ENCODE peak calls at places on chromosomes 11 and 22, in six cellular contexts. N is fibroblast of lung; B is PC-9; E is CD8-positive, alpha-beta T cell; U is cardiac muscle cell; A is fibroblast of mammary gland. C is an unnamed sample.

GRCh38 chr11:37916331-37916730 is 1318.3 kb upstream of the RAG2 start:
- DNase-seq in N (peak), B (no peak), E (no peak), U (no peak), A (no peak), C (no peak)

GRCh38 chr11:68657021-68657780 is 27.1 kb upstream of the GAL start:
- DNase-seq in N (no peak), B (no peak), E (no peak), U (no peak), A (no peak), C (no peak)

GRCh38 chr11:1733009-1733715 is 17.2 kb downstream of the IFITM10 start:
- DNase-seq in N (no peak), B (no peak), E (no peak), U (no peak), A (no peak), C (no peak)

GRCh38 chr11:48122656-48123055 is 94.0 kb upstream of the OR4B1 start:
- DNase-seq in N (no peak), B (no peak), E (no peak), U (no peak), A (no peak), C (no peak)

GRCh38 chr11:782264-783174 is 5.2 kb upstream of the GATD1 start:
- DNase-seq in N (no peak), B (no peak), E (no peak), U (no peak), A (no peak), C (no peak)

GRCh38 chr22:37563153-37564081 is 3.1 kb downstream of the CDC42EP1 start:
- DNase-seq in N (peak), B (peak), E (no peak), U (peak), A (peak), C (no peak)

GRCh38 chr11:121318848-121319834 is 26.6 kb downstream of the SC5D start:
- DNase-seq in N (peak), B (peak), E (no peak), U (peak), A (peak), C (peak)

GRCh38 chr22:30969532-30970355 is 679 bp downstream of the TUG1 start:
- DNase-seq in N (peak), B (peak), E (peak), U (peak), A (peak), C (peak)

GRCh38 chr11:27754035-27755017 is 54.1 kb upstream of the BDNF start:
- DNase-seq in N (peak), B (no peak), E (no peak), U (peak), A (peak), C (no peak)

GRCh38 chr22:36165161-36165560 is 4.6 kb upstream of the APOL3 start:
- DNase-seq in N (no peak), B (no peak), E (no peak), U (no peak), A (no peak), C (no peak)

GRCh38 chr11:83862691-83863090 is 576.5 kb upstream of the CCDC90B start:
- DNase-seq in N (peak), B (no peak), E (no peak), U (peak), A (no peak), C (no peak)

GRCh38 chr11:132549001-132549400 is 983.3 kb downstream of the OPCML start:
- DNase-seq in N (peak), B (no peak), E (no peak), U (peak), A (no peak), C (no peak)

GRCh38 chr11:33375688-33376311 is 118.6 kb downstream of the HIPK3 start:
- DNase-seq in N (peak), B (peak), E (no peak), U (peak), A (peak), C (no peak)

GRCh38 chr22:23565942-23566715 is 14.0 kb downstream of the IGLL1 start:
- DNase-seq in N (no peak), B (no peak), E (no peak), U (peak), A (no peak), C (no peak)

GRCh38 chr22:27699676-27700075 is 101.9 kb downstream of the MN1 start:
- DNase-seq in N (no peak), B (no peak), E (no peak), U (no peak), A (no peak), C (no peak)

GRCh38 chr11:79244175-79244804 is 196.5 kb downstream of the TENM4 start:
- DNase-seq in N (peak), B (no peak), E (no peak), U (peak), A (peak), C (no peak)

GRCh38 chr22:41383085-41383484 is 1.3 kb downstream of the TEF start:
- DNase-seq in N (no peak), B (no peak), E (no peak), U (no peak), A (no peak), C (no peak)

GRCh38 chr22:41345807-41346335 is 35.9 kb upstream of the TEF start:
- DNase-seq in N (no peak), B (no peak), E (no peak), U (no peak), A (no peak), C (no peak)

GRCh38 chr22:49079027-49079725 is 748.5 kb downstream of the BRD1 start:
- DNase-seq in N (no peak), B (no peak), E (no peak), U (no peak), A (no peak), C (no peak)

GRCh38 chr11:31761636-31762035 is 49.5 kb downstream of the PAX6 start:
- DNase-seq in N (no peak), B (no peak), E (no peak), U (no peak), A (no peak), C (no peak)

GRCh38 chr11:32297629-32298028 is 137.7 kb downstream of the WT1 start:
- DNase-seq in N (peak), B (no peak), E (no peak), U (peak), A (peak), C (no peak)

GRCh38 chr22:29030618-29031235 is 30.9 kb downstream of the C22orf31 start:
- DNase-seq in N (peak), B (peak), E (no peak), U (peak), A (peak), C (peak)

GRCh38 chr11:16867097-16867496 is 128.7 kb downstream of the C11orf58 start:
- DNase-seq in N (no peak), B (no peak), E (no peak), U (no peak), A (no peak), C (no peak)

GRCh38 chr22:37485714-37486223 is 415 bp downstream of the MFNG start:
- DNase-seq in N (no peak), B (no peak), E (peak), U (no peak), A (no peak), C (no peak)

GRCh38 chr11:132987936-132988335 is 544.4 kb downstream of the OPCML start:
- DNase-seq in N (peak), B (no peak), E (no peak), U (peak), A (no peak), C (no peak)

GRCh38 chr11:121023848-121024751 is at the start of gene TBCEL:
- DNase-seq in N (peak), B (peak), E (peak), U (peak), A (peak), C (peak)

GRCh38 chr11:11972148-11972547 is 36.3 kb downstream of the DKK3 start:
- DNase-seq in N (no peak), B (no peak), E (no peak), U (no peak), A (no peak), C (no peak)

GRCh38 chr11:43925932-43926505 is 16.4 kb upstream of the C11orf96 start:
- DNase-seq in N (no peak), B (no peak), E (no peak), U (no peak), A (no peak), C (no peak)

GRCh38 chr22:23156286-23156685 is 11.0 kb downstream of the RAB36 start:
- DNase-seq in N (no peak), B (no peak), E (no peak), U (no peak), A (no peak), C (no peak)

GRCh38 chr22:37639070-37639760 is at the start of gene SH3BP1:
- DNase-seq in N (peak), B (peak), E (peak), U (peak), A (no peak), C (no peak)

GRCh38 chr22:45284705-45285305 is at the start of gene UPK3A:
- DNase-seq in N (no peak), B (peak), E (peak), U (peak), A (no peak), C (peak)
- H3K4me3 ChIP-seq in N (peak), B (peak), E (peak), U (peak), A (no peak), C (peak)

GRCh38 chr11:4202749-4203148 is 108.2 kb downstream of the RRM1 start:
- DNase-seq in N (no peak), B (no peak), E (no peak), U (no peak), A (no peak), C (no peak)

DNA sequence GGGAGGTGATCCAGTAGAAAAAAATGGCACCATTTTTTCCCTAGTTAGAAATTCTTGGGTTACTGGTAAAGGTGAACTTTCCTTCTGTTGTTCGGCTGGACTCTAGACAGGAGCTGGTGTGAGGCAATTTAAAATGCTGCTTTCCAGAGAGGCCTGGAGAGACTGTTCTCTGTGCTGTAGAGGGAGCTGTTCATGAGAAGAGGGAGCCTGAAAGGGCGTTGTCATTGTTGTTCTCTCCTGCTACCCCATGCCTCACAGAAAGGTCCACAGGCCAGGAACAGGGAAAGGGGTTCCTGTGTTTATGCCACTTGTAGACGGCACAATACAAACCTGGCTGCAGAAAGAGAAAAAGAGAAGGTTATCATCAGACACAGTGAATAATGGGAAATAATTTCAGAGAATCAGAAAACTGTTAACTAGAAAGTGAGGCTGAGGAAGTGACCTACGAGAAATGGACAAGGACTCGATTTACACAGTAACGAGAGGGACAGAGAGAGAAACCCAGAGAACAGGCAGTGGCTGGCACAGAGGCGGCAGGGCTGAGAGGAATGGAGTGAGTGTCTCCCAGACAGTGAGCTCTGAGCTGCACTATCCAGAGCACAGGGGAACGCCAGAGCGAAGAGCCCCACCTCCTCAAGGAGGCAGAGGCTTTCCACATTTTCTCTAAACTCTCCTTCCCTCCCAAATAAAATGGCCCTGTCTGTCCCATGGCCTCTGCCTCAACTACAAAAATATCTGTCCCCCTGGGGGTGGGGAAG is 109.2 kb downstream of the RRM1 start:
- DNase-seq in N (no peak), B (no peak), E (no peak), U (no peak), A (no peak), C (no peak)
- TF ChIP-seq CTCF in N (no peak), B (no peak), E (no peak), U (no peak), A (no peak), C (peak)

GRCh38 chr11:13009476-13009920 is 382 bp downstream of the RASSF10 start:
- DNase-seq in N (peak), B (no peak), E (no peak), U (no peak), A (no peak), C (no peak)

GRCh38 chr11:13009921-13010736 is 1.0 kb downstream of the RASSF10 start:
- DNase-seq in N (peak), B (peak), E (no peak), U (peak), A (peak), C (no peak)

GRCh38 chr11:13007702-13008435 is 1.2 kb upstream of the RASSF10 start:
- DNase-seq in N (peak), B (no peak), E (no peak), U (no peak), A (no peak), C (no peak)

GRCh38 chr11:13007182-13007581 is 1.9 kb upstream of the RASSF10 start:
- DNase-seq in N (no peak), B (no peak), E (no peak), U (no peak), A (no peak), C (no peak)

GRCh38 chr11:13008625-13009475 is at the start of gene RASSF10:
- DNase-seq in N (peak), B (peak), E (no peak), U (peak), A (no peak), C (no peak)
- H3K4me3 ChIP-seq in N (no peak), B (peak), E (no peak), U (peak), A (no peak), C (no peak)

GRCh38 chr11:125225401-125225800 is 60.9 kb downstream of the PKNOX2 start:
- DNase-seq in N (no peak), B (no peak), E (no peak), U (no peak), A (no peak), C (no peak)

GRCh38 chr11:125226701-125227100 is 62.1 kb downstream of the PKNOX2 start:
- DNase-seq in N (no peak), B (no peak), E (no peak), U (no peak), A (no peak), C (no peak)

GRCh38 chr11:125223901-125224331 is 59.4 kb downstream of the PKNOX2 start:
- DNase-seq in N (no peak), B (no peak), E (no peak), U (no peak), A (no peak), C (no peak)

GRCh38 chr11:125222494-125222893 is 57.9 kb downstream of the PKNOX2 start:
- DNase-seq in N (no peak), B (no peak), E (no peak), U (no peak), A (no peak), C (no peak)

GRCh38 chr11:125224391-125225015 is 60.0 kb downstream of the PKNOX2 start:
- DNase-seq in N (peak), B (no peak), E (no peak), U (peak), A (peak), C (no peak)
- TF ChIP-seq CTCF in N (peak), B (no peak), E (no peak), U (peak), A (peak), C (peak)

DNA sequence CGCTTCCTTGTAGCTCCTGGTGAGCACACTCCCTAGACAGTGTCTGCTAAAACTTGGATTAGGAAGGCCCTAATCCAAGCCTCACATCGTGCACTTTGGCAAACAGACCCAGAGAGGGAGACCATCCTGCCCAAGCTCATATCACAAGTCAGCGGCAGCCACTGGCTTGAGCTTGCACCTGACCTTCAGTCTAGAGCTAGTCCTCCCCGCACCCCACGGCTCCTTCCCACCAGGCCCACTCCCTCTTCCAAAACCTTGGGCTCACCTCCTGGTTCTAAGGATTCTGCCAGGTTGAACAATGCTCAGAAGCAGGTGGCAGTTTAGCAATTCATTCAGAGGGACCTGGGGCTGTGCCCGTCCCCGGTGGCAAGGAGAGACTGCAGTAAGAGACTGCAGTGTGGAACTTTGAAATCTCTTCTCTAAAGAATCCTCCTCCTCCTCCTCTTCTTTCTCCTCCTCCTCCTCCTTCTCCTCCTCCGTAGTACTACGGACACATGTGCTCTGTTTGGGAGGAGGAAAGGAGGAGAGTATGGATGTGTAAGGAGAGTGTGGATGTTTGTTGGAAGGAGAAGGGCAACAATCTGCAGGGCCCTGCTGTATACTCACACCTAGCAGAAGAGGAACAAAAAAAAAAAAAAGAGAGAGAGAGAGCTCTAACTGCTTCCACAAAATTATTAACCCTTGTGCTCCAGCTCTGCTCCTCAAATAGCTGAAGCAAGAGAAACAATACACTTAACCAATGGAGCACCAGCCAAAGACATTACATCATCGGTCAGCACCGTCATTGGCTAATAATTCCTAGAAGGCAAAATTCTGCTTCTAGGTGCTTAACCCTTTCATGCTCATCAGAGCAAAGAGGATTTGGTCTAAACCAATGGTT is 6.0 kb downstream of the SYN3 start:
- DNase-seq in N (no peak), B (no peak), E (no peak), U (no peak), A (no peak), C (no peak)
- H3K4me3 ChIP-seq in N (no peak), B (no peak), E (no peak), U (no peak), A (no peak), C (no peak)